ENCODE peak calls at places on chromosomes 6 and 20, in ten cellular contexts. O is AG09309; Y is adipocyte; M is neuronal stem cell; W is skeletal muscle cell; L is CD4-positive, CD25-positive, alpha-beta regulatory T cell; R is fibroblast of mammary gland; S is heart left ventricle; Z is cardiac muscle cell; U is IMR-90. K is an unnamed sample.

GRCh38 chr6:162109466-162110040 is 618.0 kb downstream of the PRKN start:
- DNase-seq in U (no peak), Z (no peak), M (no peak), S (no peak), O (no peak), L (no peak), W (no peak), Y (peak), R (peak), K (peak)

GRCh38 chr20:37108676-37109075 is 12.9 kb upstream of the RBL1 start:
- DNase-seq in Z (no peak), R (no peak), U (no peak), O (no peak), Y (no peak), S (no peak), W (no peak), L (no peak), M (no peak), K (no peak)

GRCh38 chr20:63223121-63223825 is 7.3 kb upstream of the YTHDF1 start:
- DNase-seq in M (peak), R (peak), W (no peak), U (peak), Y (peak), L (peak), S (no peak), O (no peak), Z (peak), K (no peak)

GRCh38 chr6:90574610-90575009 is 12.3 kb downstream of the MAP3K7 start:
- DNase-seq in Z (no peak), R (peak), Y (peak), S (no peak), U (peak), L (no peak), M (no peak), O (no peak), W (peak), K (peak)

GRCh38 chr6:72720464-72720863 is 98.6 kb downstream of the KCNQ5 start:
- DNase-seq in U (peak), O (peak), S (no peak), R (no peak), L (no peak), W (no peak), Z (no peak), Y (peak), M (no peak), K (no peak)

GRCh38 chr6:99016355-99016754 is 68.6 kb upstream of the FBXL4 start:
- DNase-seq in Y (peak), Z (no peak), R (peak), S (no peak), U (peak), M (no peak), O (no peak), W (peak), L (no peak), K (no peak)

GRCh38 chr6:138410048-138410735 is 6.2 kb downstream of the HEBP2 start:
- DNase-seq in W (peak), Y (peak), O (peak), L (no peak), M (no peak), Z (no peak), R (peak), U (peak), S (no peak), K (no peak)

GRCh38 chr20:55424968-55425367 is 580.4 kb downstream of the CBLN4 start:
- DNase-seq in M (no peak), S (peak), W (no peak), L (no peak), Y (no peak), Z (no peak), O (no peak), R (no peak), U (no peak), K (no peak)

GRCh38 chr6:72505446-72505845 is 116.4 kb upstream of the KCNQ5 start:
- DNase-seq in Z (no peak), L (no peak), Y (no peak), U (no peak), O (no peak), R (no peak), S (no peak), M (no peak), W (no peak), K (no peak)

GRCh38 chr20:9066196-9066595 is 2.7 kb upstream of the PLCB4 start:
- DNase-seq in Y (no peak), U (no peak), Z (no peak), R (peak), S (no peak), O (no peak), M (no peak), L (no peak), W (peak), K (no peak)

GRCh38 chr20:9071976-9072726 is 3.3 kb downstream of the PLCB4 start:
- DNase-seq in R (no peak), S (no peak), Y (peak), W (no peak), M (no peak), U (peak), L (no peak), O (no peak), Z (no peak), K (no peak)

GRCh38 chr20:9070304-9070703 is 1.4 kb downstream of the PLCB4 start:
- DNase-seq in M (no peak), U (no peak), O (no peak), W (no peak), L (no peak), Y (no peak), Z (no peak), R (no peak), S (no peak), K (no peak)

GRCh38 chr20:9068896-9069663 is at the start of gene PLCB4:
- DNase-seq in L (no peak), R (peak), M (peak), U (peak), Z (peak), Y (peak), W (no peak), O (no peak), S (peak), K (no peak)

DNA sequence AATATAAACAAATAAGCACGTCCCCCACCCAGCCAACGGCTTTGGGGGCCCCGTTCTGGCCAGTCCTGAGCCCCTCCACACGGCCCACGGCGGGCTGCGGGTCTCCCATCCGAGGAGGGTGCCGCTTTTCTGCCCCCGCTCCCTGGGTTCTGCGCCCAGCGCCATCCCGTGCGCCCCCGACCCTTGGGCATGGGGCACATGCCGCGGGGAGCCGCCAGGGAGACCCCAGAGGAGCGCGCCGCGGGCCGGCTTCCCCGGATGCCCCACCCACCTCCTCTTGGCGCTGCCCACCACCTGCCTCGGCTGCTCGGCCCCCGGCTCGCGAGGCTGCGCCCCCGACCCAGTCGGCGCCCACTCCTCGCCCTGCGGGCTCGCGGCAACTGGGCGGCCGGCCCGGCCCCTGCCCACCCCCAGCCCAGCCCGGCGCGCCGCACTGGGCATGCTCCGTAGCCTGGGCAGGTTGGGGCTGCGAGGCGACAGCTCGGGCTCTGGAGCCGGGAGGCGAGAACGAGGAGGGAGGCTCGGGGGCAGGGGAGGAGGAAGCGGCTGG is 580 bp upstream of the PLCB4 start:
- DNase-seq in Z (peak), M (peak), O (no peak), S (peak), W (no peak), Y (peak), R (no peak), L (no peak), U (peak), K (no peak)
- H3K4me3 ChIP-seq in Z (peak), M (peak), O (peak), S (peak), W (peak), Y (peak), R (peak), L (no peak), U (peak), K (peak)

DNA sequence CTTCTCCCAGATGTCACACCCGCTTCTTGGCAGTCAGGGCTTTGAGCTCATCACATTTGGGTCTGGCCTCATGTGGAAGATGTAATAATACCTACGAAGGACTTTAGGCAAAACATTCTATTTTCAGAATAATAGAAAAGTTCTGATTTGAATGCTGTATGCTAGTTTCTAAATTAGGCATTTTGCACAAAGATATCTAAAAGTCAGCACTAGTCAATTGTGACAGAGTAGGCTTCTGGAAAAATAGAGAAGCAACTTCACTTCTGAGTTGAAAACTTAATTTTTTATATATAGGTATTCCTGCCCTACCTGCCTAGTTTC is 38.3 kb upstream of the CD2AP start:
- DNase-seq in R (no peak), M (no peak), U (no peak), W (no peak), S (no peak), L (no peak), Z (no peak), O (no peak), Y (no peak), K (no peak)
- H3K4me3 ChIP-seq in R (no peak), M (no peak), U (no peak), W (no peak), S (no peak), L (no peak), Z (no peak), O (no peak), Y (no peak), K (no peak)

GRCh38 chr6:167116109-167116837 is 6.6 kb upstream of the CCR6 start:
- DNase-seq in Y (no peak), O (no peak), Z (peak), L (no peak), R (peak), M (no peak), W (no peak), S (no peak), U (no peak), K (no peak)
- H3K4me3 ChIP-seq in Y (peak), O (no peak), Z (no peak), L (peak), R (no peak), M (no peak), W (no peak), S (no peak), U (no peak), K (no peak)

GRCh38 chr20:33900515-33901131 is 89.5 kb downstream of the CHMP4B start:
- DNase-seq in Z (no peak), S (no peak), W (no peak), O (no peak), U (no peak), M (peak), Y (no peak), R (no peak), L (no peak), K (no peak)

GRCh38 chr20:33902011-33902410 is 90.9 kb downstream of the CHMP4B start:
- DNase-seq in Z (no peak), W (no peak), M (no peak), U (no peak), Y (no peak), L (no peak), O (no peak), S (no peak), R (no peak), K (no peak)

GRCh38 chr20:33899106-33899505 is 88.0 kb downstream of the CHMP4B start:
- DNase-seq in U (no peak), M (no peak), R (no peak), Z (no peak), S (no peak), L (no peak), Y (no peak), O (no peak), W (no peak), K (no peak)

GRCh38 chr20:33897313-33897912 is 86.3 kb downstream of the CHMP4B start:
- DNase-seq in O (no peak), Y (no peak), Z (no peak), L (no peak), U (no peak), M (no peak), W (no peak), R (no peak), S (no peak), K (no peak)

GRCh38 chr20:33901132-33901523 is 90.0 kb downstream of the CHMP4B start:
- DNase-seq in M (no peak), W (no peak), U (no peak), Y (no peak), R (no peak), S (no peak), Z (no peak), L (no peak), O (no peak), K (no peak)
- H3K4me3 ChIP-seq in M (no peak), W (no peak), U (no peak), Y (no peak), R (no peak), S (no peak), Z (no peak), L (no peak), O (no peak), K (no peak)

GRCh38 chr20:4811661-4812181 is 90.0 kb downstream of the PRND start:
- DNase-seq in O (no peak), M (no peak), Y (no peak), W (no peak), R (no peak), U (no peak), S (peak), L (peak), Z (no peak), K (no peak)
- H3K4me3 ChIP-seq in O (no peak), M (no peak), Y (no peak), W (no peak), R (no peak), U (no peak), S (no peak), L (peak), Z (no peak), K (no peak)

GRCh38 chr6:132933085-132933484 is 118.7 kb downstream of the RPS12 start:
- DNase-seq in R (no peak), U (no peak), O (no peak), Y (no peak), Z (no peak), M (peak), W (no peak), L (no peak), S (no peak), K (no peak)
- H3K4me3 ChIP-seq in R (no peak), U (no peak), O (no peak), Y (no peak), Z (no peak), M (peak), W (no peak), L (no peak), S (no peak), K (no peak)

DNA sequence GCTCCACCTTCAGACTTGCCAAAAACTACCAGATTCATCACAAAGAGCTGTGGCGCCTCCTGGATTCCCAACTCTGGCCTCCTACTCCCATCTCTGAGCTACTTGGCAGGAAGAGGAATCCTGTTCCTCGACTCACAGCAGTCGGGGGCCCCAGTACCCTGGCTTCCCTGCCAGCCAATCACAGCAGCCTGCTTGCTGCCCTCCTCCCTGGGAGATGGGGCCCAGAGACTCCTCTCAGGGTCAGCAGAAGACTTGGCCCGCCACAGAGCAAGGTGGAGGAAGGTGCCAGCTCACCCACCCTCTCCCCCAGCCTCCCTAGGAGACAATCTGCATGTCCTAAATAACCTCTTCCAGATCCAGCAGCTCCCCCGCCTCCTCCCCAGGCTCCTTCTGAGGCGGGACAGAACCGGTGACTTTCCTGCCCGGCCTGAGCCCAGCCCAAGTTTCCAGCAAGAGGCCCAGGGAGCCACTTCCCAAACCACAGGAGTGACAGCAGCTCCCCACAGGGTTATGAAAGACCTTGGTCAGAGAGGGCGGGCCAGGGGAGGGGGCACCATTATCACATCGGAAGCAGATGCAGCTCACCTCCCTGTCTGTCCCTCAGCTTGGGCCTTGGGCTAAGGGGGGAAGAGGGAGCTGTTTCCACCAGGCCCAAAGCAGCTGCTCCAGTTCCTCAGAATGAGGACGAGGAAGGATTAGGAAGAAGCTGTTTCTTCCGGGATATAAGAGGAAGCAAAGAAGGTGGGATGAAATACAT is 2.3 kb downstream of the CCND3 start:
- DNase-seq in M (peak), S (peak), W (peak), U (peak), L (no peak), R (peak), Z (no peak), Y (peak), O (no peak), K (no peak)
- H3K4me3 ChIP-seq in M (no peak), S (no peak), W (peak), U (no peak), L (peak), R (peak), Z (no peak), Y (peak), O (peak), K (no peak)

K was measured in retinal pigment epithelial cell.